ENCODE peak calls at places on chromosomes 6 and 20, in eight cellular contexts. V is cardiac fibroblast, G is uterus, R is PC-9, S is colonic mucosa, C is stomach, D is retinal pigment epithelial cell, W is fibroblast of mammary gland. X is an unnamed sample.

GRCh38 chr6:34200340-34200971 is 36.2 kb upstream of the HMGA1 start:
- DNase-seq in V (peak), C (no peak), D (no peak), W (no peak), S (no peak), R (no peak), G (no peak), X (no peak)

GRCh38 chr6:14807130-14807529 is 438.7 kb upstream of the JARID2 start:
- DNase-seq in C (no peak), W (peak), D (no peak), R (no peak), S (no peak), V (no peak), G (no peak), X (no peak)

GRCh38 chr20:35055445-35056276 is 36.9 kb downstream of the TRPC4AP start:
- DNase-seq in W (no peak), S (no peak), G (peak), V (peak), D (no peak), R (no peak), C (no peak), X (peak)

GRCh38 chr20:11454966-11455799 is 462.5 kb upstream of the BTBD3 start:
- DNase-seq in R (peak), C (no peak), G (no peak), D (peak), W (peak), S (peak), V (peak), X (peak)

GRCh38 chr6:148720371-148720770 is 26.5 kb upstream of the UST start:
- DNase-seq in C (no peak), S (no peak), R (no peak), W (peak), D (no peak), G (no peak), V (peak), X (no peak)

GRCh38 chr20:36153754-36154695 is 515 bp upstream of the EPB41L1 start:
- DNase-seq in C (peak), D (no peak), S (peak), W (peak), G (peak), V (peak), R (peak), X (peak)

GRCh38 chr20:62808211-62808865 is 3.7 kb downstream of the OGFR start:
- DNase-seq in D (no peak), C (peak), W (peak), V (peak), R (peak), S (peak), G (peak), X (peak)

GRCh38 chr6:117955684-117956083 is 48.6 kb downstream of the SLC35F1 start:
- DNase-seq in V (no peak), R (no peak), D (no peak), G (no peak), W (no peak), S (no peak), C (no peak), X (no peak)

GRCh38 chr6:99330159-99330558 is 19.3 kb downstream of the FAXC start:
- DNase-seq in S (peak), W (peak), V (peak), C (peak), R (peak), G (no peak), D (no peak), X (peak)

GRCh38 chr20:43137160-43137559 is 52.5 kb downstream of the PTPRT start:
- DNase-seq in G (no peak), D (no peak), V (no peak), S (no peak), W (no peak), C (no peak), R (no peak), X (no peak)

GRCh38 chr6:44725070-44725469 is 337.6 kb downstream of the CDC5L start:
- DNase-seq in R (no peak), D (no peak), V (peak), S (no peak), G (no peak), C (no peak), W (peak), X (no peak)

GRCh38 chr20:12113468-12114371 is 196.0 kb downstream of the BTBD3 start:
- DNase-seq in V (peak), G (peak), D (peak), C (peak), S (peak), R (no peak), W (peak), X (no peak)

GRCh38 chr6:21190701-21191588 is 402.6 kb upstream of the SOX4 start:
- DNase-seq in G (no peak), V (peak), D (no peak), R (no peak), W (no peak), S (no peak), C (no peak), X (no peak)

GRCh38 chr20:9397928-9398327 is 116.5 kb upstream of the LAMP5 start:
- DNase-seq in D (no peak), S (no peak), W (peak), R (no peak), G (no peak), C (no peak), V (peak), X (peak)

GRCh38 chr20:59611286-59611685 is 6.9 kb downstream of the PHACTR3 start:
- DNase-seq in S (no peak), G (no peak), C (no peak), D (no peak), W (no peak), R (no peak), V (no peak), X (no peak)

GRCh38 chr6:140711019-140711613 is 1336.7 kb upstream of the CITED2 start:
- DNase-seq in S (no peak), R (no peak), W (peak), C (no peak), G (no peak), D (no peak), V (peak), X (no peak)

GRCh38 chr20:64161595-64162238 is 2.5 kb upstream of the MYT1 start:
- DNase-seq in W (peak), R (peak), C (no peak), G (no peak), D (no peak), V (peak), S (peak), X (peak)

GRCh38 chr6:56649782-56650181 is 7.1 kb upstream of the DST start:
- DNase-seq in R (no peak), W (peak), G (no peak), D (no peak), S (no peak), V (peak), C (no peak), X (no peak)

GRCh38 chr6:146770965-146771735 is 172.4 kb downstream of the ADGB start:
- DNase-seq in S (no peak), R (no peak), G (no peak), D (no peak), V (no peak), W (no peak), C (no peak), X (no peak)

GRCh38 chr6:90160013-90160412 is 136.6 kb downstream of the BACH2 start:
- DNase-seq in G (no peak), W (no peak), R (no peak), C (no peak), V (no peak), S (no peak), D (no peak), X (no peak)

GRCh38 chr20:51588762-51589161 is 46.2 kb upstream of the NFATC2 start:
- DNase-seq in V (no peak), W (no peak), D (no peak), R (no peak), C (no peak), S (no peak), G (no peak), X (no peak)

GRCh38 chr6:45422541-45423110 is 44.9 kb upstream of the SUPT3H start:
- DNase-seq in V (peak), R (peak), W (no peak), C (peak), D (no peak), S (peak), G (peak), X (peak)

GRCh38 chr6:68651018-68651985 is 16.2 kb downstream of the ADGRB3 start:
- DNase-seq in V (peak), R (no peak), G (no peak), C (no peak), W (peak), S (no peak), D (no peak), X (no peak)

GRCh38 chr6:129501401-129502051 is 208.5 kb downstream of the ARHGAP18 start:
- DNase-seq in V (peak), C (peak), G (peak), S (no peak), R (peak), W (peak), D (peak), X (no peak)

GRCh38 chr6:27297857-27298730 is 14.0 kb downstream of the POM121L2 start:
- DNase-seq in S (no peak), V (peak), C (no peak), R (peak), G (no peak), D (no peak), W (peak), X (no peak)

GRCh38 chr20:38214871-38215788 is 45.4 kb downstream of the KIAA1755 start:
- DNase-seq in R (no peak), V (no peak), C (no peak), W (no peak), G (no peak), S (no peak), D (no peak), X (no peak)
- TF ChIP-seq CTCF in R (no peak), V (peak), C (no peak), W (peak), G (no peak), S (no peak), D (peak), X (no peak)

GRCh38 chr6:18820725-18821124 is 433.6 kb downstream of the RNF144B start:
- DNase-seq in C (no peak), V (no peak), G (no peak), R (no peak), W (no peak), S (no peak), D (no peak), X (no peak)
- TF ChIP-seq CTCF in C (no peak), V (no peak), G (no peak), R (no peak), W (no peak), S (no peak), D (no peak), X (no peak)

GRCh38 chr6:82783587-82784253 is 281.9 kb downstream of the UBE3D start:
- DNase-seq in R (no peak), D (no peak), S (no peak), V (no peak), G (no peak), W (no peak), C (no peak), X (no peak)
- TF ChIP-seq CTCF in R (no peak), D (peak), S (no peak), V (no peak), G (no peak), W (peak), C (no peak), X (no peak)

GRCh38 chr6:47180633-47181032 is 129.1 kb downstream of the TNFRSF21 start:
- DNase-seq in G (no peak), D (no peak), C (no peak), V (peak), S (no peak), W (peak), R (peak), X (no peak)
- TF ChIP-seq CTCF in G (no peak), D (no peak), C (no peak), V (no peak), S (no peak), W (no peak), R (no peak), X (no peak)

GRCh38 chr6:72042088-72042487 is 155.7 kb downstream of the RIMS1 start:
- DNase-seq in W (no peak), G (no peak), R (no peak), D (no peak), S (no peak), V (peak), C (no peak), X (no peak)
- TF ChIP-seq CTCF in W (no peak), G (no peak), R (no peak), D (peak), S (no peak), V (no peak), C (no peak), X (peak)

GRCh38 chr20:3729378-3729777 is 3.1 kb upstream of the HSPA12B start:
- DNase-seq in G (no peak), V (no peak), D (no peak), C (no peak), S (no peak), W (no peak), R (no peak), X (no peak)

GRCh38 chr20:3728354-3728753 is 4.1 kb upstream of the HSPA12B start:
- DNase-seq in C (no peak), V (no peak), S (no peak), W (no peak), G (no peak), D (no peak), R (no peak), X (no peak)

GRCh38 chr20:3729811-3730550 is 2.5 kb upstream of the HSPA12B start:
- DNase-seq in S (no peak), C (no peak), V (no peak), D (no peak), R (no peak), G (no peak), W (no peak), X (no peak)

GRCh38 chr20:3728876-3729275 is 3.6 kb upstream of the HSPA12B start:
- DNase-seq in C (no peak), V (no peak), R (no peak), D (no peak), S (no peak), G (no peak), W (no peak), X (no peak)

GRCh38 chr20:3727333-3728035 is 5.0 kb upstream of the HSPA12B start:
- DNase-seq in D (no peak), W (peak), S (no peak), C (no peak), G (peak), V (peak), R (peak), X (no peak)
- TF ChIP-seq CTCF in D (no peak), W (no peak), S (no peak), C (no peak), G (no peak), V (no peak), R (no peak), X (no peak)

GRCh38 chr20:45117581-45117980 is 2.6 kb upstream of the WFDC5 start:
- DNase-seq in V (no peak), W (no peak), S (peak), C (no peak), D (no peak), R (no peak), G (no peak), X (no peak)

GRCh38 chr20:45115386-45115774 is 406 bp upstream of the WFDC5 start:
- DNase-seq in V (no peak), G (no peak), S (no peak), D (no peak), R (no peak), C (no peak), W (no peak), X (no peak)

GRCh38 chr20:45119556-45120266 is 4.6 kb downstream of the WFDC12 start:
- DNase-seq in R (no peak), V (no peak), D (no peak), C (no peak), G (no peak), W (no peak), S (no peak), X (no peak)

GRCh38 chr20:45115829-45116228 is 855 bp upstream of the WFDC5 start:
- DNase-seq in R (no peak), D (no peak), C (no peak), W (no peak), V (no peak), G (no peak), S (no peak), X (peak)

GRCh38 chr20:45118028-45118427 is 3.1 kb upstream of the WFDC5 start:
- DNase-seq in W (no peak), D (no peak), G (no peak), V (no peak), C (no peak), S (no peak), R (no peak), X (no peak)
- TF ChIP-seq CTCF in W (peak), D (peak), G (no peak), V (peak), C (no peak), S (no peak), R (peak), X (no peak)

DNA sequence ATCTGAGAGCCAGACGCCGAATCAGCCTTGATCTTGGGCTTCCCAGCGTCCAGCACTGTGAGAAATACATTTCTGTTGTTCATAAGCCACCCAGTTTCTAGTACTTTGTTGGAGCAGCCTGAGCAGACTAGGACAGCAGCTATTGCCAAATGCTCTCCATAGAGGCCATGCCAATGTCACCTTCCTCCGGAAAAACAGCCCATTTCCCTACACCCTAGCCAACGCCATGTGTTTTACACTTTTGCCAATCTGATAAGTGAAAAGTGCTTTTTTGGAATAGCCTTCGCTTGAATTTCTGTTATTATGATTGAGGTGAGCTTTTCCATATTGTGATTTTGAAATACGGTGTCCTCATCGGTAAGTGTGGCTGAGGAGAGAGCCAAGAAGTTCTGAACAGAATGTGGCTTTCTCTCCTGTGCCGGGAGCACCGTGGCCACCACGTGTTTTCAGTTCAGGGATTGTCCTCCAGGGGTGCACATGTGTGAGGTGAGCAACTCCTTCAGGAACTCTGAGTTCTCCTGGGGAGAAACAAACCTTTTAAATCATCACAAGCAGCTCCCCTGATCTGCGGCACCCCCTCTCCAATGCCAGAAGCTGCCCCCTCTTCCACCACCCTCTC is 35.8 kb downstream of the TAF8 start:
- DNase-seq in S (no peak), R (no peak), D (no peak), V (peak), W (no peak), G (no peak), C (peak), X (no peak)
- TF ChIP-seq CTCF in S (no peak), R (no peak), D (peak), V (peak), W (peak), G (no peak), C (no peak), X (no peak)

GRCh38 chr6:8888468-8888867 is 453.1 kb upstream of the SLC35B3 start:
- DNase-seq in W (no peak), D (no peak), R (no peak), S (no peak), V (peak), G (no peak), C (no peak), X (peak)
- TF ChIP-seq CTCF in W (peak), D (peak), R (peak), S (no peak), V (no peak), G (no peak), C (no peak), X (no peak)

GRCh38 chr6:116393430-116393829 is 22.7 kb downstream of the DSE start:
- DNase-seq in C (no peak), G (no peak), D (no peak), R (no peak), S (no peak), V (peak), W (peak), X (no peak)
- TF ChIP-seq CTCF in C (no peak), G (no peak), D (peak), R (no peak), S (no peak), V (peak), W (peak), X (peak)

X was measured in GM10248.